ENCODE peak calls at places on chromosome 1, in six cellular contexts. K, V, T, Q, O and D are unnamed samples.

GRCh38 chr1:161941726-161942125 is 81.9 kb downstream of the OLFML2B start:
- DNase-seq in K (no peak), V (no peak), T (no peak), Q (no peak), O (no peak), D (no peak)

GRCh38 chr1:58922302-58923089 is 138.6 kb upstream of the JUN start:
- DNase-seq in K (peak), V (no peak), T (peak), Q (no peak), O (no peak), D (peak)

GRCh38 chr1:192489748-192490147 is 85.8 kb upstream of the RGS1 start:
- DNase-seq in K (peak), V (peak), T (peak), Q (no peak), O (no peak), D (peak)

GRCh38 chr1:235430991-235431390 is 63.8 kb downstream of the TBCE start:
- DNase-seq in K (peak), V (no peak), T (no peak), Q (no peak), O (no peak), D (no peak)

GRCh38 chr1:236809133-236809532 is 14.0 kb downstream of the MTR start:
- DNase-seq in K (peak), V (no peak), T (no peak), Q (no peak), O (no peak), D (no peak)

GRCh38 chr1:101022294-101022693 is 3.3 kb downstream of the DPH5 start:
- DNase-seq in K (peak), V (no peak), T (no peak), Q (no peak), O (no peak), D (peak)

GRCh38 chr1:119327436-119328155 is 41.0 kb upstream of the HAO2 start:
- DNase-seq in K (no peak), V (peak), T (peak), Q (peak), O (peak), D (peak)

GRCh38 chr1:109498161-109498801 is 4.4 kb downstream of the CYB561D1 start:
- DNase-seq in K (peak), V (peak), T (no peak), Q (peak), O (peak), D (peak)

GRCh38 chr1:181126871-181127587 is 38.5 kb downstream of the IER5 start:
- DNase-seq in K (no peak), V (no peak), T (peak), Q (no peak), O (no peak), D (no peak)

GRCh38 chr1:51331206-51332100 is 1.1 kb upstream of the TTC39A start:
- DNase-seq in K (peak), V (peak), T (peak), Q (no peak), O (no peak), D (peak)

GRCh38 chr1:175154595-175155472 is 37.7 kb downstream of the KIAA0040 start:
- DNase-seq in K (peak), V (peak), T (peak), Q (peak), O (peak), D (peak)

GRCh38 chr1:53628286-53628955 is 110.5 kb downstream of the GLIS1 start:
- DNase-seq in K (no peak), V (peak), T (no peak), Q (peak), O (no peak), D (no peak)

GRCh38 chr1:53754484-53755312 is 15.7 kb upstream of the GLIS1 start:
- DNase-seq in K (peak), V (peak), T (peak), Q (no peak), O (peak), D (peak)

GRCh38 chr1:202569393-202570322 is 140.6 kb downstream of the SYT2 start:
- DNase-seq in K (no peak), V (no peak), T (peak), Q (no peak), O (no peak), D (no peak)

GRCh38 chr1:229625893-229626831 is at the start of the genes TAF5L and URB2:
- DNase-seq in K (peak), V (peak), T (peak), Q (peak), O (peak), D (peak)
- H3K23ac ChIP-seq in K (peak), V (no peak), T (no peak), Q (no peak), O (peak), D (no peak)

GRCh38 chr1:56438901-56439551 is 140.3 kb downstream of the PLPP3 start:
- DNase-seq in K (no peak), V (no peak), T (peak), Q (no peak), O (no peak), D (no peak)

GRCh38 chr1:56436338-56436695 is 143.0 kb downstream of the PLPP3 start:
- DNase-seq in K (no peak), V (no peak), T (no peak), Q (no peak), O (peak), D (no peak)

GRCh38 chr1:56437959-56438358 is 141.4 kb downstream of the PLPP3 start:
- DNase-seq in K (peak), V (no peak), T (no peak), Q (no peak), O (no peak), D (no peak)

GRCh38 chr1:56435434-56436337 is 143.7 kb downstream of the PLPP3 start:
- DNase-seq in K (no peak), V (peak), T (no peak), Q (no peak), O (peak), D (no peak)

DNA sequence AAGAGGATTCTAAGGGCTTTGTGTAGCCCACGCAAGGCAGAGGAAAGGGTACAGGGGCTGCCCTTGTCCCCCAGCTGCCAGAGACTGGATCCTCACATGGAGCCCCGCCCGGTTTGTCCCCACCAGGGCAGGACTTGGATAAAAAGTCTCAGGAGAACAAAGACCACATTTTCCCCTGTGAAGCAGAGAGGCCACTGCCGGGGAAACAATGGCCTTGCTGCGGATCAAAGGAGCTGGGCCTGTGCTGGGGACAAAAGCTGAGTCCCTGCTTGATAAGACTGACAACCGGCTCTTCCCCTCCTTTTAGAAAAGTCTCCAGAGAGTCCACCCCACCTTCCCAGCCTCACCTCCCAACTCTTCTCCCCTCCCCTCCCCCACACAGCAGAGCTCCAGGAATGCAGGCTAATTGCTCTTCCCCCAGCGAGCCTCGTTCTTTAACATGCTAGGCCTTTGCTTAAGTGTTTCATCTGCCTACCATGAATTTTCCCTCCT is 142.4 kb downstream of the PLPP3 start:
- DNase-seq in K (no peak), V (peak), T (no peak), Q (peak), O (peak), D (no peak)
- H3K4ac ChIP-seq in K (no peak), V (no peak), T (peak), Q (no peak), O (peak), D (no peak)

GRCh38 chr1:115233598-115233997 is 104.5 kb downstream of the NGF start:
- DNase-seq in K (no peak), V (no peak), T (no peak), Q (no peak), O (no peak), D (no peak)
- H2AFZ ChIP-seq in K (peak), V (no peak), T (no peak), Q (peak), O (no peak), D (no peak)

DNA sequence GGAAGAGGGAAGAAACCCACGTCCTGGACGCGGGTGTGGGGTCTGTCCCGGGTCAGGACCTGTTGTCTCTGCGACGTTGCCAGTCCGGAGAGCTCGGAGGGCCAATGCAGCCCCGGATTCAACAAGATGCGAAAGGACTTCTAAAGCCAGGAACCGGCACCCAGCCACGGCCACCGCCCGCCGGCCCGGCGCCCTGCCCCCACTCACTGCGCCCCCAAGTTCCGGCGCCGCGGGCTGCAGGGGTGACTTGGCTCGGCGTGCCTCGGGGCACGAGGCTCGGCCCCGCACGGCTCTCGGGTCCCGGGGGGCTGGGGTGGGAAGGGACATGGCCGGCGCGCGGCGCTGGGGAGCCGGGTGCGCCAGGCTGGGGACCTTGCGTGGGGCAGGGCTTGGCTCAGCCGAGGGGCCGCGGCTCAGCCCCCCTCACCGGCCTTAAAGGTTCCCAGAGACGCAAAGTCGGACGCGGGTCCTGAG is 51.8 kb upstream of the H6PD start:
- DNase-seq in K (no peak), V (no peak), T (no peak), Q (peak), O (no peak), D (no peak)
- H3K23ac ChIP-seq in K (peak), V (no peak), T (no peak), Q (no peak), O (peak), D (peak)

DNA sequence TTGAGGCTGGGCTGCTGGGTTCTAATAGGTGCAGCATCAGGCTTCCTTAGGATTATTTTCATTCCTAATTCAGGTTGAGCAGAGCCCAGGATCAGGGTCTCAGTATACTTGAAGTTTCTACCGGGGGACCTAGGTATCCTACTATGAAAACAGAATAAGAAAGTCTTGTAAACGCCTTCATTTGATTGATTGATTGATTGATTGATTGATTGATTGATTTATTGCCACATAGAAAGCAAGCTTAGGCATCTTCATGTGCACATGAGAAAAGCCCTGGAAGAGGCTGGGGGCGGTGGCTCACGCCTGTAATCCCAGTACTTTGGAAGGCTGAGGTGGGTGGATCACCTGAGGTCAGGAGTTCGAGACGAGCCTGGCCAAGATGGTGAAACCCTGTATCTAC is 97.4 kb upstream of the BMP8A start:
- DNase-seq in K (no peak), V (no peak), T (no peak), Q (no peak), O (no peak), D (no peak)
- H3K4ac ChIP-seq in K (peak), V (no peak), T (no peak), Q (no peak), O (no peak), D (no peak)

GRCh38 chr1:17544951-17545350 is 5.5 kb downstream of the ARHGEF10L start:
- DNase-seq in K (peak), V (no peak), T (no peak), Q (no peak), O (no peak), D (no peak)
- H2AFZ ChIP-seq in K (peak), V (no peak), T (no peak), Q (no peak), O (no peak), D (no peak)

DNA sequence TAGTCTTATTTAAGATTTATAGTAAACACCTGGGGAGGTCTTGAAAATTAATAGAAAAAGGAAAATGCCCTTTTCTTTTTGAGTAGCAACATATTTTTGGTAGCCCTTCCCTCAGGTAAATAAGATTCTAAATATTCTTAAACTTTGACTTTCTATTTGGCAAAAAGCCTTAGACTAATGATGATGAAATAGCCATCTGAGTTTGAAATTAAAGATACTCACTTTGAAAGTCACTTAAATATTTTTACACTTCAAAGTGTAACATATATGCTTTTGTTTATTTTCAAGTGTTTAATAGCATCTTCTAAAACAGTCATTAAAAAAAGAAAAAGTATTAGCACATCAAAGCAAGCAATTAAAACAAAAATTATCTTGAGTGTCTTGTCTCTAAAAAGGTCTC is 135.1 kb downstream of the NEK7 start:
- DNase-seq in K (no peak), V (no peak), T (no peak), Q (no peak), O (no peak), D (no peak)
- H3K23ac ChIP-seq in K (no peak), V (no peak), T (no peak), Q (no peak), O (no peak), D (no peak)

GRCh38 chr1:205450448-205450847 is 5.4 kb downstream of the BLACAT1 start:
- DNase-seq in K (no peak), V (peak), T (no peak), Q (peak), O (no peak), D (no peak)

GRCh38 chr1:205451202-205451601 is 4.6 kb downstream of the BLACAT1 start:
- DNase-seq in K (no peak), V (peak), T (no peak), Q (peak), O (no peak), D (no peak)

GRCh38 chr1:205448540-205449253 is 7.1 kb downstream of the BLACAT1 start:
- DNase-seq in K (no peak), V (peak), T (no peak), Q (peak), O (no peak), D (no peak)

GRCh38 chr1:205449254-205449749 is 6.5 kb downstream of the BLACAT1 start:
- DNase-seq in K (no peak), V (no peak), T (no peak), Q (no peak), O (no peak), D (no peak)

DNA sequence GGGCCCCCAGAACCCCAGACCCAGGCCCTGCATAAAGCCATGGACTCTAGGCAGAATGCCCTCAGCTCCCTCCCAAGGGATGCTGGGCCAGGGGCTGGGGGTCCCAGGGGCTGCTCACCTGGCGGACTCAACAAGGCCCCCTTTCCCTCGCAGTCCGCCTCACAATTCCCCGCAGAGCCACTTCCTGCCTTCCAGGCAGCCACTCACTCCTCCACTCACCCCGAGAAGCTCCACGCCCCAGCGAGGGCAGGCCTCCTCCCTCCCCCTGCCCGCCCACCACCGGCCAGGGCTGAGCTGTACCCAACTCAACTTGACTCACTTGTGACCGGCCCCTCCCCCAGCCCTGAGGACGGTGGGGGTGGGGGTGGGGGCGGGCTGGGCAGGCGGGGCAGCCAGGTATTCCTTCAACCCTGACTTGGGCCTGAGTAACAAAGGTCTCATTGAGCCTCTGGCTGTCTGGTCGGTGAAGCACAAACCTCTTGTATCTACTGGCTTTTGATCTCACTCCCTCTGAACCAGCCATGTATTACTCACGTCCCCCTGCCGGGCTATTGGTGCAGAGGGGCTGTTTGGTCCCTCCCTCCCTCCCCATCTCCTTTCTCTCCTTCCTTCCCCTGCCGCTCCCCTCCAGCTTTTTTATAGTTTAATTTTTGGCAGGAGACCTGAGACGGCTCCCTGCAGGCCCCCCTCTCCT is 5.9 kb downstream of the BLACAT1 start:
- DNase-seq in K (peak), V (peak), T (peak), Q (peak), O (no peak), D (peak)
- H3K4ac ChIP-seq in K (no peak), V (no peak), T (peak), Q (no peak), O (peak), D (no peak)